ENCODE peak calls at places on chromosomes 3 and 15, in four cellular contexts. One of them, this sample, is unnamed.

GRCh38 chr3:14680716-14681115 is 5.8 kb downstream of the C3orf20 start:
- DNase-seq in tibial nerve: no peak
- DNase-seq in MCF 10A: no peak
- DNase-seq in GM20000: no peak
- DNase-seq in this sample: no peak

GRCh38 chr3:108818404-108818803 is 4.2 kb upstream of the TRAT1 start:
- DNase-seq in MCF 10A: peak; percentile 59
- DNase-seq in GM20000: peak; percentile 36
- DNase-seq in tibial nerve: no peak
- DNase-seq in this sample: peak; percentile 28

GRCh38 chr15:67096536-67097294 is 31.3 kb downstream of the SMAD3 start:
- DNase-seq in tibial nerve: no peak
- DNase-seq in MCF 10A: no peak
- DNase-seq in GM20000: no peak
- DNase-seq in this sample: no peak

GRCh38 chr3:150022406-150023238 is 51.9 kb upstream of the PFN2 start:
- DNase-seq in tibial nerve: no peak
- DNase-seq in MCF 10A: peak; percentile 38
- DNase-seq in GM20000: no peak
- DNase-seq in this sample: peak; percentile 41

GRCh38 chr3:31772781-31773180 is 208.3 kb downstream of the OSBPL10 start:
- DNase-seq in tibial nerve: no peak
- DNase-seq in MCF 10A: no peak
- DNase-seq in GM20000: no peak
- DNase-seq in this sample: peak; percentile 35

GRCh38 chr15:90266485-90266884 is 1.0 kb downstream of the NGRN start:
- DNase-seq in GM20000: no peak
- DNase-seq in tibial nerve: no peak
- DNase-seq in MCF 10A: peak; percentile 16
- DNase-seq in this sample: no peak

GRCh38 chr15:96347181-96348111 is 16.9 kb downstream of the NR2F2 start:
- DNase-seq in tibial nerve: no peak
- DNase-seq in MCF 10A: no peak
- DNase-seq in GM20000: no peak
- DNase-seq in this sample: no peak

GRCh38 chr3:39021465-39022274 is 30.1 kb downstream of the SCN11A start:
- DNase-seq in GM20000: no peak
- DNase-seq in MCF 10A: no peak
- DNase-seq in tibial nerve: no peak
- DNase-seq in this sample: no peak

GRCh38 chr3:128083980-128084674 is 31.9 kb downstream of the SEC61A1 start:
- DNase-seq in GM20000: no peak
- DNase-seq in MCF 10A: no peak
- DNase-seq in tibial nerve: no peak
- DNase-seq in this sample: no peak

GRCh38 chr3:111850481-111850880 is 8.6 kb upstream of the PHLDB2 start:
- DNase-seq in GM20000: no peak
- DNase-seq in tibial nerve: no peak
- DNase-seq in MCF 10A: peak; percentile 93
- DNase-seq in this sample: peak; percentile 79

GRCh38 chr3:146222204-146223046 is 28.5 kb downstream of the PLSCR4 start:
- DNase-seq in tibial nerve: no peak
- DNase-seq in MCF 10A: peak; percentile 25
- DNase-seq in GM20000: no peak
- DNase-seq in this sample: peak; percentile 22

GRCh38 chr15:69818529-69818928 is 279.2 kb downstream of the TLE3 start:
- DNase-seq in GM20000: no peak
- DNase-seq in tibial nerve: no peak
- DNase-seq in MCF 10A: no peak
- DNase-seq in this sample: no peak

GRCh38 chr3:197997936-197998335 is 37.9 kb downstream of the LMLN start:
- DNase-seq in tibial nerve: no peak
- DNase-seq in MCF 10A: no peak
- DNase-seq in GM20000: no peak
- DNase-seq in this sample: no peak

GRCh38 chr3:55629432-55629831 is 142.3 kb upstream of the WNT5A start:
- DNase-seq in tibial nerve: no peak
- DNase-seq in GM20000: no peak
- DNase-seq in MCF 10A: no peak
- DNase-seq in this sample: no peak

GRCh38 chr3:160099855-160100254 is 111.2 kb downstream of the IL12A start:
- DNase-seq in GM20000: peak; percentile 66
- DNase-seq in MCF 10A: no peak
- DNase-seq in tibial nerve: no peak
- DNase-seq in this sample: no peak

GRCh38 chr15:80241508-80241907 is 10.5 kb downstream of the CTXND1 start:
- DNase-seq in MCF 10A: no peak
- DNase-seq in tibial nerve: no peak
- DNase-seq in GM20000: no peak
- DNase-seq in this sample: no peak

GRCh38 chr15:80242802-80243201 is 9.2 kb downstream of the CTXND1 start:
- DNase-seq in GM20000: no peak
- DNase-seq in MCF 10A: no peak
- DNase-seq in tibial nerve: no peak
- DNase-seq in this sample: no peak

GRCh38 chr15:80240261-80240660 is 11.8 kb downstream of the CTXND1 start:
- DNase-seq in GM20000: no peak
- DNase-seq in tibial nerve: no peak
- DNase-seq in MCF 10A: no peak
- DNase-seq in this sample: no peak

GRCh38 chr15:80246425-80246894 is 5.6 kb downstream of the CTXND1 start:
- DNase-seq in MCF 10A: no peak
- DNase-seq in GM20000: no peak
- DNase-seq in tibial nerve: no peak
- DNase-seq in this sample: no peak

GRCh38 chr15:80242132-80242769 is 9.8 kb downstream of the CTXND1 start:
- DNase-seq in GM20000: peak; percentile 58
- DNase-seq in tibial nerve: no peak
- DNase-seq in MCF 10A: peak; percentile 51
- DNase-seq in this sample: peak; percentile 24
- TF ChIP-seq CTCF in GM20000: peak; percentile 69
- TF ChIP-seq CTCF in tibial nerve: peak; percentile 30
- TF ChIP-seq CTCF in MCF 10A: peak; percentile 44
- TF ChIP-seq CTCF in this sample: peak; percentile 76

DNA sequence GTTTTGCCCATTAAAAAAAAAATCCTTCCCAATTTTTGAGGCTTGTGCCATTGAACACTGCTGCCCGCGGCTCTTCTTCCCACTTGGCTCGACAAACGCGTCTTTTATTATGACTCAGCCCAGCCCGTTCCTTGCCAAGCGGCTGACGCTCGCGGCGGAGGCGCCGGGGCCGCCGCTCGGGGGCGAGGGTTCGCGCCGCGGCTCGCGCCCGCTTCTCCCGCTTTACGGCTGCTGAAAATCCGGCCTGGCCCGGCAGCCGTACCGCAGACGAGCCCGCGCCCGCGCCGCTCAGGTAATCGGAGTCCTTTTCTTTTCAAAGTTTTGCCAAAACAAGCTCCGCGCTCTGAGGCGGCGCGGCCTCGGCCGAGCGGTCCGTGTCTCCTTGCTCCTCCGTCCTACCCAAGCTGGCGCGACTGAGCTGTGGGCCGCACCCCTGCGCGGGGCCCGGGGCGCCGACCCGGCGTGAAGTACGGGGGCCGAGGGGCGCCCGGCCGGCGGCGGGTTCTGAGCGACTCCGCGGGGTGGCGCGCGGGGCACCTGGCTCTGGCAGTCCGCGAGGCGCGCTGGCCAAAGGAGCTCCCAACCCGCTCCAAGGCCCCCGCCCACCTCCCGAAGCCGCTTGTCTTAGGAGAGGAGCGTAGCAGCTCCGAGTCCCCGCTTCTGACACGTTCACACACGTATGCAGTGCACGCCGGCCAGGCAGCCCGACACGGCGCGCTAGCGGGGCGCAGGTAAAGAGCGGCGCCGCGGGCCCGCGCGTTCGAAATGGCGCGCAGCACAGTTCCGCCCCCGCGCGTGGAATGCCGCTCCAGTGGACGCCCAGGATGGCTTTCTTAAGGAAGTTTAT is 418.2 kb upstream of the NAALADL2 start:
- DNase-seq in MCF 10A: peak; percentile 92
- DNase-seq in GM20000: peak; percentile 37
- DNase-seq in tibial nerve: peak; percentile 69
- DNase-seq in this sample: peak; percentile 79
- TF ChIP-seq CTCF in MCF 10A: no peak
- TF ChIP-seq CTCF in GM20000: no peak
- TF ChIP-seq CTCF in tibial nerve: no peak
- TF ChIP-seq CTCF in this sample: no peak

GRCh38 chr3:12532182-12532581 is 13.1 kb downstream of the MKRN2OS start:
- DNase-seq in MCF 10A: no peak
- DNase-seq in GM20000: no peak
- DNase-seq in tibial nerve: no peak
- DNase-seq in this sample: no peak
- TF ChIP-seq CTCF in MCF 10A: no peak
- TF ChIP-seq CTCF in GM20000: no peak
- TF ChIP-seq CTCF in tibial nerve: no peak
- TF ChIP-seq CTCF in this sample: no peak

GRCh38 chr15:59283717-59284336 is 77.2 kb downstream of the LDHAL6B start:
- DNase-seq in GM20000: no peak
- DNase-seq in tibial nerve: no peak
- DNase-seq in MCF 10A: peak; percentile 96
- DNase-seq in this sample: peak; percentile 98
- TF ChIP-seq CTCF in GM20000: no peak
- TF ChIP-seq CTCF in tibial nerve: no peak
- TF ChIP-seq CTCF in MCF 10A: no peak
- TF ChIP-seq CTCF in this sample: no peak

DNA sequence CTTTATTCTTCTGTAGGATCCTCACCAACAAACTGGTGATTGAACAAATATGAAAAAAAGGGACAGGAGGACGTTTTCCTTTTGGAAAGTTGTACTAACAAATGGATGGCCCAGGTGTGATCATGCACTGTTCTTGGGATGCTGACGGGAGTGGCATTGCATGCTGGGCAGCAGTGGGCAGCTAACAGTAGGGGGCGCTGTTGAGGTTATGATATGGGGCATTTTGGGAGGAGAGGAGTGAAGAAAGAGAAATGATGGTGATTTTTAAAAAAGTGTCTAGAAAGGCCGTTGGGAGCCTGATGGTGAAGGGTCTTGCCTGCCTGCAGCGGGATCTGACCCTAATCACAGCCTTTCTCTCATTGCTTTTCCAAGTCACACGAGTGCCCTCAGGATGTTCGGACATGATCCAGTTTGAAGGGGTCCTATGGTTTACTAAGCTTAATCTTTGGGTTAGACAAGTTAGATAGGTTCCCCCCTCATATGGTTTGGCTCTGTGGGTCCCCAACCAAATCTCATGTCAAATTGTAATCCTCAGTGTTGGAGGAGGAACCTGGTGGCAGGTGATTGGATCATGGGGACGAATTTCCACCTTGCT is 46.2 kb upstream of the PRTG start:
- DNase-seq in MCF 10A: peak; percentile 46
- DNase-seq in tibial nerve: peak; percentile 16
- DNase-seq in GM20000: peak; percentile 26
- DNase-seq in this sample: peak; percentile 9
- TF ChIP-seq CTCF in MCF 10A: peak; percentile 71
- TF ChIP-seq CTCF in tibial nerve: peak; percentile 24
- TF ChIP-seq CTCF in GM20000: peak; percentile 53
- TF ChIP-seq CTCF in this sample: peak; percentile 53

GRCh38 chr3:141307351-141308059 is 60.8 kb upstream of the ZBTB38 start:
- DNase-seq in GM20000: no peak
- DNase-seq in tibial nerve: no peak
- DNase-seq in MCF 10A: no peak
- DNase-seq in this sample: no peak

GRCh38 chr3:141306922-141307321 is 61.4 kb upstream of the ZBTB38 start:
- DNase-seq in tibial nerve: no peak
- DNase-seq in GM20000: no peak
- DNase-seq in MCF 10A: no peak
- DNase-seq in this sample: no peak

GRCh38 chr3:141306276-141306675 is 62.0 kb upstream of the ZBTB38 start:
- DNase-seq in tibial nerve: no peak
- DNase-seq in MCF 10A: no peak
- DNase-seq in GM20000: no peak
- DNase-seq in this sample: no peak

GRCh38 chr3:141311170-141311495 is 57.2 kb upstream of the ZBTB38 start:
- DNase-seq in tibial nerve: no peak
- DNase-seq in MCF 10A: no peak
- DNase-seq in GM20000: no peak
- DNase-seq in this sample: no peak

DNA sequence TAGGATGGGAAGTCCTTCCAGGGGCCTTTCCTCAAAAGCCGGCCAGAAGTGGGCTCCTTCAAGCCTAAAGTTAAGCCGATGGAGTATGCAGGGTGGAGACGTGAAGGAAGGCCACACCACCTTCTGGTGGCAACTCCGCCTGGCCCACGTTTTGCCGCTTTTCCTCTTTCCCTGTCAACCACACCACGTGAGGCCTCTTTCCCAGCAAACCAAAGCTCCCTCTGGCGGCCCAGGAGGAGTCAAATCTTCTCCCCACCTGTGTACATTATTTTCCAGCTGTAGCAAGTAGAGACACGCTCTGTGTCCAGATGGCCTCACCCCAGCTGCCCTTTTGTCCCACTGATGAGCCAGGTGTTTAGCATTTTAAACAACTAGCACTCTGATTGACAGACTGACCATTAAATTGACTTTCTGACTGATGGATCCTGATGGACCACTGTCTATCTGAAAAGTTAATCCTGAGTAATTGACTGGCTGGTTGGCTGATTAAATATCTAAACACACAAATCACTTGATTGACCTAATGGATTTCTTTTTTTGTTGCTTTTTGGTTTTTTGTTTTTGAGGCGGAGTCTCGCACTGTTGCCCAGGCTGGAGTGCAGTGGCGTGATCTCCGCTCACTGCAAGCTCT is 59.6 kb upstream of the ZBTB38 start:
- DNase-seq in tibial nerve: no peak
- DNase-seq in MCF 10A: peak; percentile 86
- DNase-seq in GM20000: no peak
- DNase-seq in this sample: peak; percentile 75
- TF ChIP-seq CTCF in tibial nerve: peak; percentile 24
- TF ChIP-seq CTCF in MCF 10A: peak; percentile 43
- TF ChIP-seq CTCF in GM20000: no peak
- TF ChIP-seq CTCF in this sample: peak; percentile 87